ENCODE peak calls at places on chromosomes 2 and 18, in nine cellular contexts. One of them, this sample, is unnamed.

GRCh38 chr2:200913654-200914053 is 24.5 kb downstream of the NIF3L1 start:
- DNase-seq in right cardiac atrium: no peak
- DNase-seq in activated T-cell treated with anti-CD3 and anti-CD28 coated beads for 1 hour: no peak
- DNase-seq in AG09309: peak
- DNase-seq in GM23248: peak
- DNase-seq in Right ventricle myocardium superior: no peak
- DNase-seq in ecto neural progenitor cell: no peak
- DNase-seq in GM19239: no peak
- DNase-seq in activated CD4-positive, alpha-beta T cell treated with anti-CD3 and anti-CD28 coated beads for 24 hours: no peak
- DNase-seq in this sample: peak

GRCh38 chr2:200625958-200626363 is 40.1 kb downstream of the AOX1 start:
- DNase-seq in right cardiac atrium: no peak
- DNase-seq in GM19239: no peak
- DNase-seq in activated T-cell treated with anti-CD3 and anti-CD28 coated beads for 1 hour: no peak
- DNase-seq in Right ventricle myocardium superior: no peak
- DNase-seq in activated CD4-positive, alpha-beta T cell treated with anti-CD3 and anti-CD28 coated beads for 24 hours: no peak
- DNase-seq in GM23248: peak
- DNase-seq in ecto neural progenitor cell: no peak
- DNase-seq in AG09309: no peak
- DNase-seq in this sample: no peak

GRCh38 chr18:44452346-44452745 is 228.3 kb upstream of the SETBP1 start:
- DNase-seq in Right ventricle myocardium superior: no peak
- DNase-seq in ecto neural progenitor cell: no peak
- DNase-seq in activated CD4-positive, alpha-beta T cell treated with anti-CD3 and anti-CD28 coated beads for 24 hours: no peak
- DNase-seq in AG09309: no peak
- DNase-seq in GM23248: peak
- DNase-seq in GM19239: no peak
- DNase-seq in right cardiac atrium: no peak
- DNase-seq in activated T-cell treated with anti-CD3 and anti-CD28 coated beads for 1 hour: no peak
- DNase-seq in this sample: no peak

GRCh38 chr2:126932966-126933555 is 34.4 kb downstream of the TEX51 start:
- DNase-seq in right cardiac atrium: no peak
- DNase-seq in activated CD4-positive, alpha-beta T cell treated with anti-CD3 and anti-CD28 coated beads for 24 hours: no peak
- DNase-seq in ecto neural progenitor cell: no peak
- DNase-seq in GM19239: no peak
- DNase-seq in AG09309: no peak
- DNase-seq in GM23248: no peak
- DNase-seq in Right ventricle myocardium superior: no peak
- DNase-seq in activated T-cell treated with anti-CD3 and anti-CD28 coated beads for 1 hour: no peak
- DNase-seq in this sample: no peak

GRCh38 chr18:3486514-3486913 is 36.5 kb downstream of the TGIF1 start:
- DNase-seq in ecto neural progenitor cell: peak
- DNase-seq in activated CD4-positive, alpha-beta T cell treated with anti-CD3 and anti-CD28 coated beads for 24 hours: no peak
- DNase-seq in right cardiac atrium: no peak
- DNase-seq in GM19239: no peak
- DNase-seq in activated T-cell treated with anti-CD3 and anti-CD28 coated beads for 1 hour: no peak
- DNase-seq in Right ventricle myocardium superior: no peak
- DNase-seq in AG09309: no peak
- DNase-seq in GM23248: no peak
- DNase-seq in this sample: no peak

GRCh38 chr2:62561586-62561985 is 55.6 kb upstream of the TMEM17 start:
- DNase-seq in GM19239: no peak
- DNase-seq in GM23248: no peak
- DNase-seq in ecto neural progenitor cell: no peak
- DNase-seq in activated CD4-positive, alpha-beta T cell treated with anti-CD3 and anti-CD28 coated beads for 24 hours: no peak
- DNase-seq in AG09309: no peak
- DNase-seq in right cardiac atrium: no peak
- DNase-seq in activated T-cell treated with anti-CD3 and anti-CD28 coated beads for 1 hour: no peak
- DNase-seq in Right ventricle myocardium superior: no peak
- DNase-seq in this sample: no peak

GRCh38 chr18:77203851-77204250 is 45.8 kb upstream of the GALR1 start:
- DNase-seq in activated CD4-positive, alpha-beta T cell treated with anti-CD3 and anti-CD28 coated beads for 24 hours: no peak
- DNase-seq in Right ventricle myocardium superior: no peak
- DNase-seq in right cardiac atrium: no peak
- DNase-seq in GM23248: no peak
- DNase-seq in ecto neural progenitor cell: no peak
- DNase-seq in activated T-cell treated with anti-CD3 and anti-CD28 coated beads for 1 hour: no peak
- DNase-seq in GM19239: no peak
- DNase-seq in AG09309: no peak
- DNase-seq in this sample: no peak

GRCh38 chr2:85405076-85405402 is 5.1 kb downstream of the CAPG start:
- DNase-seq in ecto neural progenitor cell: no peak
- DNase-seq in GM23248: no peak
- DNase-seq in GM19239: no peak
- DNase-seq in AG09309: no peak
- DNase-seq in right cardiac atrium: no peak
- DNase-seq in activated T-cell treated with anti-CD3 and anti-CD28 coated beads for 1 hour: no peak
- DNase-seq in Right ventricle myocardium superior: no peak
- DNase-seq in activated CD4-positive, alpha-beta T cell treated with anti-CD3 and anti-CD28 coated beads for 24 hours: no peak
- DNase-seq in this sample: no peak

GRCh38 chr2:13543550-13543949 is 826.8 kb downstream of the TRIB2 start:
- DNase-seq in ecto neural progenitor cell: no peak
- DNase-seq in GM19239: no peak
- DNase-seq in Right ventricle myocardium superior: no peak
- DNase-seq in activated T-cell treated with anti-CD3 and anti-CD28 coated beads for 1 hour: no peak
- DNase-seq in GM23248: no peak
- DNase-seq in activated CD4-positive, alpha-beta T cell treated with anti-CD3 and anti-CD28 coated beads for 24 hours: no peak
- DNase-seq in AG09309: no peak
- DNase-seq in right cardiac atrium: no peak
- DNase-seq in this sample: no peak

GRCh38 chr2:27081984-27082772 is 3.8 kb downstream of the EMILIN1 start:
- DNase-seq in Right ventricle myocardium superior: peak
- DNase-seq in activated T-cell treated with anti-CD3 and anti-CD28 coated beads for 1 hour: no peak
- DNase-seq in activated CD4-positive, alpha-beta T cell treated with anti-CD3 and anti-CD28 coated beads for 24 hours: no peak
- DNase-seq in ecto neural progenitor cell: no peak
- DNase-seq in right cardiac atrium: peak
- DNase-seq in GM19239: no peak
- DNase-seq in AG09309: no peak
- DNase-seq in GM23248: no peak
- DNase-seq in this sample: no peak

GRCh38 chr2:133955174-133955573 is 298.7 kb upstream of the MGAT5 start:
- DNase-seq in ecto neural progenitor cell: no peak
- DNase-seq in right cardiac atrium: no peak
- DNase-seq in AG09309: no peak
- DNase-seq in GM19239: no peak
- DNase-seq in activated T-cell treated with anti-CD3 and anti-CD28 coated beads for 1 hour: no peak
- DNase-seq in Right ventricle myocardium superior: no peak
- DNase-seq in GM23248: no peak
- DNase-seq in activated CD4-positive, alpha-beta T cell treated with anti-CD3 and anti-CD28 coated beads for 24 hours: no peak
- DNase-seq in this sample: no peak

GRCh38 chr2:232889876-232890401 is 19.9 kb downstream of the SNORC start:
- DNase-seq in activated CD4-positive, alpha-beta T cell treated with anti-CD3 and anti-CD28 coated beads for 24 hours: no peak
- DNase-seq in right cardiac atrium: no peak
- DNase-seq in AG09309: no peak
- DNase-seq in activated T-cell treated with anti-CD3 and anti-CD28 coated beads for 1 hour: no peak
- DNase-seq in ecto neural progenitor cell: peak
- DNase-seq in GM19239: no peak
- DNase-seq in GM23248: no peak
- DNase-seq in Right ventricle myocardium superior: peak
- DNase-seq in this sample: no peak

GRCh38 chr18:79540161-79540913 is 139.3 kb upstream of the CTDP1 start:
- DNase-seq in activated CD4-positive, alpha-beta T cell treated with anti-CD3 and anti-CD28 coated beads for 24 hours: no peak
- DNase-seq in GM19239: no peak
- DNase-seq in AG09309: no peak
- DNase-seq in activated T-cell treated with anti-CD3 and anti-CD28 coated beads for 1 hour: no peak
- DNase-seq in Right ventricle myocardium superior: no peak
- DNase-seq in ecto neural progenitor cell: no peak
- DNase-seq in GM23248: peak
- DNase-seq in right cardiac atrium: peak
- DNase-seq in this sample: peak

GRCh38 chr2:170929686-170930050 is 615 bp downstream of the GORASP2 start:
- DNase-seq in AG09309: no peak
- DNase-seq in GM19239: no peak
- DNase-seq in right cardiac atrium: peak
- DNase-seq in activated CD4-positive, alpha-beta T cell treated with anti-CD3 and anti-CD28 coated beads for 24 hours: peak
- DNase-seq in activated T-cell treated with anti-CD3 and anti-CD28 coated beads for 1 hour: peak
- DNase-seq in Right ventricle myocardium superior: peak
- DNase-seq in ecto neural progenitor cell: peak
- DNase-seq in GM23248: peak
- DNase-seq in this sample: peak

GRCh38 chr2:216478791-216479190 is 19.9 kb upstream of the RPL37A start:
- DNase-seq in right cardiac atrium: no peak
- DNase-seq in activated CD4-positive, alpha-beta T cell treated with anti-CD3 and anti-CD28 coated beads for 24 hours: no peak
- DNase-seq in Right ventricle myocardium superior: no peak
- DNase-seq in GM19239: no peak
- DNase-seq in ecto neural progenitor cell: no peak
- DNase-seq in GM23248: no peak
- DNase-seq in activated T-cell treated with anti-CD3 and anti-CD28 coated beads for 1 hour: no peak
- DNase-seq in AG09309: no peak
- DNase-seq in this sample: no peak

GRCh38 chr2:206217162-206217561 is 57.3 kb upstream of the ZDBF2 start:
- DNase-seq in activated T-cell treated with anti-CD3 and anti-CD28 coated beads for 1 hour: no peak
- DNase-seq in ecto neural progenitor cell: peak
- DNase-seq in activated CD4-positive, alpha-beta T cell treated with anti-CD3 and anti-CD28 coated beads for 24 hours: no peak
- DNase-seq in right cardiac atrium: no peak
- DNase-seq in GM19239: no peak
- DNase-seq in AG09309: no peak
- DNase-seq in GM23248: no peak
- DNase-seq in Right ventricle myocardium superior: no peak
- DNase-seq in this sample: no peak

GRCh38 chr2:217918220-217919024 is 84.4 kb downstream of the TNS1 start:
- DNase-seq in GM19239: no peak
- DNase-seq in Right ventricle myocardium superior: peak
- DNase-seq in activated CD4-positive, alpha-beta T cell treated with anti-CD3 and anti-CD28 coated beads for 24 hours: no peak
- DNase-seq in GM23248: peak
- DNase-seq in right cardiac atrium: peak
- DNase-seq in AG09309: no peak
- DNase-seq in activated T-cell treated with anti-CD3 and anti-CD28 coated beads for 1 hour: no peak
- DNase-seq in ecto neural progenitor cell: no peak
- DNase-seq in this sample: no peak

GRCh38 chr2:197031805-197032204 is 105.3 kb upstream of the PGAP1 start:
- DNase-seq in AG09309: no peak
- DNase-seq in Right ventricle myocardium superior: no peak
- DNase-seq in GM19239: no peak
- DNase-seq in right cardiac atrium: no peak
- DNase-seq in activated CD4-positive, alpha-beta T cell treated with anti-CD3 and anti-CD28 coated beads for 24 hours: no peak
- DNase-seq in activated T-cell treated with anti-CD3 and anti-CD28 coated beads for 1 hour: no peak
- DNase-seq in GM23248: no peak
- DNase-seq in ecto neural progenitor cell: no peak
- DNase-seq in this sample: no peak

GRCh38 chr2:129396980-129397599 is 582.4 kb upstream of the RAB6C start:
- DNase-seq in AG09309: no peak
- DNase-seq in right cardiac atrium: peak
- DNase-seq in activated T-cell treated with anti-CD3 and anti-CD28 coated beads for 1 hour: no peak
- DNase-seq in activated CD4-positive, alpha-beta T cell treated with anti-CD3 and anti-CD28 coated beads for 24 hours: no peak
- DNase-seq in Right ventricle myocardium superior: no peak
- DNase-seq in GM23248: peak
- DNase-seq in GM19239: no peak
- DNase-seq in ecto neural progenitor cell: peak
- DNase-seq in this sample: peak

GRCh38 chr2:241161646-241162281 is 11.5 kb downstream of the PPP1R7 start:
- DNase-seq in ecto neural progenitor cell: no peak
- DNase-seq in activated T-cell treated with anti-CD3 and anti-CD28 coated beads for 1 hour: no peak
- DNase-seq in GM23248: peak
- DNase-seq in GM19239: no peak
- DNase-seq in right cardiac atrium: peak
- DNase-seq in Right ventricle myocardium superior: peak
- DNase-seq in AG09309: peak
- DNase-seq in activated CD4-positive, alpha-beta T cell treated with anti-CD3 and anti-CD28 coated beads for 24 hours: no peak
- DNase-seq in this sample: peak

GRCh38 chr2:216536725-216537124 is 38.1 kb downstream of the RPL37A start:
- DNase-seq in activated T-cell treated with anti-CD3 and anti-CD28 coated beads for 1 hour: no peak
- DNase-seq in ecto neural progenitor cell: no peak
- DNase-seq in GM23248: peak
- DNase-seq in right cardiac atrium: no peak
- DNase-seq in GM19239: no peak
- DNase-seq in Right ventricle myocardium superior: no peak
- DNase-seq in activated CD4-positive, alpha-beta T cell treated with anti-CD3 and anti-CD28 coated beads for 24 hours: no peak
- DNase-seq in AG09309: no peak
- DNase-seq in this sample: no peak

GRCh38 chr2:239676716-239677454 is 276.1 kb upstream of the HDAC4 start:
- DNase-seq in activated CD4-positive, alpha-beta T cell treated with anti-CD3 and anti-CD28 coated beads for 24 hours: no peak
- DNase-seq in activated T-cell treated with anti-CD3 and anti-CD28 coated beads for 1 hour: no peak
- DNase-seq in ecto neural progenitor cell: peak
- DNase-seq in GM23248: no peak
- DNase-seq in AG09309: no peak
- DNase-seq in GM19239: no peak
- DNase-seq in Right ventricle myocardium superior: peak
- DNase-seq in right cardiac atrium: no peak
- DNase-seq in this sample: no peak